ENCODE peak calls at places on chromosomes 11 and 22, in nine cellular contexts. R, B, Y, H, T, X, O, C and A are unnamed samples.

GRCh38 chr11:44094260-44094868 is 1.1 kb upstream of the EXT2 start:
- DNase-seq in H (peak; percentile 87), Y (peak; percentile 75), R (peak; percentile 79), C (peak; percentile 94), B (peak; percentile 86), T (peak; percentile 53), X (peak; percentile 21), O (peak; percentile 74), A (peak; percentile 84)

GRCh38 chr11:134580635-134581025 is 168.6 kb upstream of the B3GAT1 start:
- DNase-seq in C (no peak), Y (no peak), B (no peak), T (no peak), R (no peak), H (no peak), X (no peak), O (no peak), A (no peak)

GRCh38 chr11:23959466-23959865 is 537.4 kb upstream of the LUZP2 start:
- DNase-seq in H (no peak), C (no peak), X (no peak), B (no peak), O (no peak), T (no peak), R (no peak), Y (no peak), A (no peak)

GRCh38 chr11:88102595-88102929 is 72.7 kb downstream of the RAB38 start:
- DNase-seq in T (no peak), O (no peak), R (no peak), H (no peak), C (no peak), Y (no peak), X (no peak), B (no peak), A (no peak)

GRCh38 chr22:22376352-22376706 is 131.7 kb downstream of the VPREB1 start:
- DNase-seq in C (no peak), R (no peak), Y (no peak), H (no peak), X (no peak), O (no peak), T (no peak), B (no peak), A (no peak)

GRCh38 chr11:42770444-42771065 is 541.2 kb upstream of the API5 start:
- DNase-seq in T (no peak), H (peak; percentile 7), Y (peak; percentile 11), X (no peak), O (no peak), C (peak; percentile 71), R (peak; percentile 30), B (no peak), A (peak; percentile 36)

GRCh38 chr22:41092847-41093371 is 517 bp downstream of the EP300 start:
- DNase-seq in R (peak; percentile 15), T (no peak), X (no peak), C (peak; percentile 39), H (peak; percentile 47), Y (no peak), B (peak; percentile 18), O (peak; percentile 40), A (no peak)

GRCh38 chr11:132008872-132009271 is 638.5 kb downstream of the NTM start:
- DNase-seq in H (no peak), B (no peak), T (no peak), C (no peak), O (no peak), Y (no peak), X (no peak), R (no peak), A (peak; percentile 18)

GRCh38 chr11:120682866-120683265 is 171.3 kb downstream of the GRIK4 start:
- DNase-seq in X (no peak), C (no peak), H (no peak), R (no peak), T (no peak), B (no peak), Y (no peak), O (no peak), A (no peak)

GRCh38 chr22:38109391-38110000 is 988 bp downstream of the BAIAP2L2 start:
- DNase-seq in B (no peak), Y (no peak), H (no peak), C (no peak), R (no peak), O (no peak), T (peak; percentile 20), X (no peak), A (no peak)

GRCh38 chr11:65624931-65625627 is 9.5 kb downstream of the PCNX3 start:
- DNase-seq in C (no peak), B (no peak), H (no peak), O (no peak), Y (no peak), X (no peak), R (no peak), T (no peak), A (no peak)

GRCh38 chr11:9840460-9841004 is 176.7 kb downstream of the SWAP70 start:
- DNase-seq in H (no peak), O (no peak), R (no peak), C (no peak), X (no peak), Y (no peak), B (no peak), T (no peak), A (no peak)

GRCh38 chr11:73507086-73507485 is 90.8 kb downstream of the FAM168A start:
- DNase-seq in Y (no peak), R (no peak), H (no peak), X (no peak), B (no peak), C (no peak), T (no peak), O (no peak), A (no peak)